ENCODE peak calls at places on chromosomes 5 and 9, in eight cellular contexts. L, C, I, P, A, K, V and D are unnamed samples.

GRCh38 chr5:67190856-67191255 is 5.7 kb downstream of the CD180 start:
- DNase-seq in I (no peak), K (peak; percentile 50), V (no peak), P (no peak), C (no peak), A (no peak), L (no peak), D (no peak)

GRCh38 chr9:126234681-126235349 is 91.8 kb upstream of the MVB12B start:
- DNase-seq in L (no peak), V (no peak), A (no peak), K (no peak), I (peak; percentile 44), P (no peak), C (no peak), D (no peak)

GRCh38 chr9:135772056-135773042 is 70.4 kb downstream of the KCNT1 start:
- DNase-seq in K (no peak), A (no peak), P (no peak), L (no peak), C (no peak), I (no peak), V (no peak), D (no peak)

GRCh38 chr9:114911167-114911821 is 19.1 kb downstream of the TNFSF8 start:
- DNase-seq in L (no peak), C (no peak), I (no peak), P (peak; percentile 51), A (peak; percentile 46), K (peak; percentile 72), V (peak; percentile 59), D (no peak)

GRCh38 chr5:65808818-65809217 is 86.8 kb downstream of the NLN start:
- DNase-seq in V (no peak), A (no peak), L (no peak), P (peak; percentile 62), C (no peak), I (no peak), K (no peak), D (no peak)

GRCh38 chr5:135498662-135498995 is 37.1 kb downstream of the NEUROG1 start:
- DNase-seq in L (no peak), C (no peak), P (no peak), I (no peak), K (no peak), V (no peak), A (no peak), D (no peak)

GRCh38 chr5:157072508-157072907 is 13.6 kb upstream of the HAVCR1 start:
- DNase-seq in V (no peak), K (no peak), I (no peak), L (no peak), C (no peak), A (no peak), P (no peak), D (no peak)

GRCh38 chr9:121326130-121326838 is 43.8 kb downstream of the STOM start:
- DNase-seq in L (peak; percentile 89), K (peak; percentile 22), A (peak; percentile 62), C (peak; percentile 63), I (peak; percentile 99), P (peak; percentile 44), V (peak; percentile 87), D (peak; percentile 99)

GRCh38 chr5:32027093-32027716 is 146.9 kb downstream of the GOLPH3 start:
- DNase-seq in K (no peak), C (no peak), P (no peak), I (no peak), L (no peak), V (no peak), A (no peak), D (no peak)

GRCh38 chr5:164555809-164556208 is 1050.4 kb downstream of the MAT2B start:
- DNase-seq in I (no peak), P (peak; percentile 24), C (no peak), A (no peak), L (no peak), V (peak; percentile 2), K (no peak), D (no peak)

GRCh38 chr9:120152295-120152694 is 427.7 kb downstream of the CDK5RAP2 start:
- DNase-seq in V (peak; percentile 1), P (no peak), A (no peak), K (peak; percentile 64), L (peak; percentile 18), I (no peak), C (no peak), D (no peak)

GRCh38 chr5:77282337-77283027 is 72.0 kb downstream of the PDE8B start:
- DNase-seq in P (peak; percentile 88), A (no peak), K (peak; percentile 27), I (no peak), L (no peak), C (no peak), V (peak; percentile 49), D (no peak)

GRCh38 chr5:108382784-108383358 is 973 bp upstream of the FBXL17 start:
- DNase-seq in V (peak; percentile 21), P (peak; percentile 44), K (peak; percentile 20), C (no peak), L (no peak), I (no peak), A (no peak), D (no peak)

GRCh38 chr9:14097666-14098065 is 216.3 kb downstream of the NFIB start:
- DNase-seq in K (no peak), V (no peak), P (no peak), L (no peak), I (no peak), C (no peak), A (no peak), D (no peak)

GRCh38 chr5:95081500-95082355 is 203.2 kb downstream of the MCTP1 start:
- DNase-seq in C (peak; percentile 80), V (peak; percentile 87), K (peak; percentile 54), P (peak; percentile 89), L (peak; percentile 36), A (no peak), I (no peak), D (no peak)

GRCh38 chr9:6109571-6109970 is 94.1 kb upstream of the RANBP6 start:
- DNase-seq in P (peak; percentile 47), K (no peak), C (no peak), L (no peak), A (no peak), V (no peak), I (no peak), D (no peak)

GRCh38 chr9:128118472-128118857 is 9.1 kb downstream of the PTGES2 start:
- DNase-seq in V (no peak), P (no peak), I (peak; percentile 13), L (no peak), A (no peak), K (no peak), C (no peak), D (no peak)

GRCh38 chr5:140005145-140005591 is 37.9 kb downstream of the NRG2 start:
- DNase-seq in P (no peak), V (no peak), I (no peak), A (no peak), L (no peak), K (no peak), C (no peak), D (no peak)

GRCh38 chr5:174352681-174353080 is 307.2 kb downstream of the NSG2 start:
- DNase-seq in K (no peak), I (no peak), P (no peak), L (no peak), V (no peak), C (no peak), A (no peak), D (no peak)

DNA sequence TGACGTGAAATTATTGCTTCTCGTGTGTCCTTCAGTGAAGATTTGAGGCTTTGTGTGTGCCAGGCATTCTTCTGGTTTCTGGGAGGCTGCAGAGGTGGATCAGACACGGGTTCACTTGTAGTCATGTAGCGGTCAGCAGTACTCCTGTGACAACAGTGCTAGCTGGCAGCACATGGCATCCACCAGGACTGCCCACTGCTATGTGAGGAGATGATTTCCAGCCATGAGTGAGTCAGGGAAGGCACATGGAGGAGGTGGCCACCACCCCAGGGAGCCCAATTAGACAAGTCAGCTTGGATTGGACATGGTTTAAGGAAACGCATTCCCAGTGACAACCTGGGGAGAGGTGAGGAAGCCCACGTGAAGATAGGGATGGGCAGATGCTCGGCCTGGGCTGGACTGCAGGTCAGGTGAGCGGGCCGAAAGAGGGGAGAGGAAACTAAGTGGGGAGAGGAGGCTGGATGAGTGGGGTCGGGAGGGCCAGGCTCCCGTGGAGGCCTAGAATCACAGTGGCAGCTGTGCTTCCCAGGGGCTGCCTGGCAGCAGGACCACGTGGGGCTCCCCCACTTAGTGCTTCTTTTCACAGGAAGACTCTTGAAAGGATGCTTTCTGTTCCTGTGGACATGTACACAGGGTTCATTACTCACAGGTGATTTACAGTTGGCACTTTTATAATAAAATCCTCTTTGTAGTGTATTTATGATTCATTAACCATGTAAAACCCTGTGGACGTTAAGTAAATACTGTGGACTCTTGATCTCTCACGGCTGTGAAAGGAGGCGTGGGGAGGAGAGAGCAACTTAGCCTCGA is 80.0 kb upstream of the OTULINL start:
- DNase-seq in P (no peak), A (no peak), I (no peak), L (no peak), V (no peak), C (no peak), K (no peak), D (no peak)
- H3K27ac ChIP-seq in P (no peak overlapping the region), A (no peak overlapping the region), I (no peak overlapping the region), L (no peak overlapping the region), V (no peak overlapping the region), C (no peak overlapping the region), K (no peak overlapping the region), D (no peak overlapping the region)

DNA sequence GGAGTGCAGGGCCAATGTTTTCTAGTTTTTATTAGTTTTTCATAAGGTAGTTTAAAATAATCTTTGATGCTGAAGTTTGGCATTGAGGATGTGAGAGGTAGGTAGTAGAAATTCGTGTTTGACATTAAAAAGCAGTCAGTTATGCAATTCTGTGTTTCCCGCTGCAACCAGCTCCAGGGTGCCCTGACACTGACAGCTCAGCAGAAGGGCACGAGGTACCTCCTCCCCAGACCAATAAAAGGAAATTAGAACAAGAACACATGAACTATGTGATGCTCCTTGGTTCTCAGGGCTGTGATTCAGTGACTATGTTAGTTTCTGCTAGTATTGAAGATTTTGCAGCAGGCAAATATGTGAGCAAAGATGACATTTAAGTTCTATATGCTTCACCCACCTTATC is 40.2 kb downstream of the NSUN2 start:
- DNase-seq in I (no peak), P (peak; percentile 28), C (no peak), L (no peak), V (no peak), K (no peak), A (no peak), D (no peak)
- H3K4me3 ChIP-seq in I (no peak overlapping the region), P (no peak overlapping the region), C (no peak overlapping the region), L (no peak overlapping the region), V (no peak overlapping the region), K (no peak overlapping the region), A (no peak overlapping the region), D (no peak overlapping the region)

DNA sequence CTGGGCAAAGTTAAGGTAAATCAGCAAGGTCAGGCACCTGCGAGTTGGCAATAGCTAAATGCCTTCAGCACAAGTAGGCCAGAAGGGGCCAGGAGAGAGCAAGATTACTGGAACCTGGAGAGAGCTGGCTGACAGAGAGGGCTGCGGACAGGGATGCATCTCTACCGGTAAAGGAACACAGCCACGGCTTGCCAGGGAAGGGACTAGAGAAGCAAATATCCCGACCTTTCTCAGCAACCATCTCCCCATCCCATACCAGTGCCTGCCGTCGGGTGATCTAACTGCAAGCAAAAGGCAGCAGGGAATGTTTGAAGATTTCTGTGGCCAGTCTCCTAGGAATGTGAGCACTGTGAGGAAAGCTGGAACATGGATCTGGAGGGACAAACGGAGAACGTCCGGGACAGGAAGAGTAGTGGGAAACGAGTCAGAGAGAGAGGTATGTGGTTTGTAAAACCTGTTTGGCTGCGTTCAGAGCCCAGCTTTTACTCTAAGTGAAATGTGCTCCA is 15.9 kb upstream of the ABLIM3 start:
- DNase-seq in V (no peak), L (no peak), K (peak; percentile 81), C (peak; percentile 37), I (no peak), P (peak; percentile 18), A (no peak), D (no peak)
- TF ChIP-seq CTCF in V (peak; percentile 22), L (peak; percentile 35), K (peak; percentile 67), C (no peak), I (no peak), P (peak; percentile 20), A (no peak), D (no peak)

GRCh38 chr5:149756354-149756753 is 26.2 kb downstream of the PPARGC1B start:
- DNase-seq in V (no peak), C (no peak), P (no peak), K (no peak), A (no peak), L (peak; percentile 10), I (no peak), D (no peak)
- H3K27ac ChIP-seq in V (no peak overlapping the region), C (no peak overlapping the region), P (no peak overlapping the region), K (no peak overlapping the region), A (peak overlapping the region; percentile 47), L (peak overlapping the region; percentile 51), I (no peak overlapping the region), D (no peak overlapping the region)